ENCODE peak calls at places on chromosomes 11 and 22, in seven cellular contexts. One of them, this sample, is unnamed. For H3K4me1, the result is how much of the 10 kb centered on the place peaks cover.

GRCh38 chr11:126696976-126697375 is 303.6 kb downstream of the KIRREL3 start:
- DNase-seq in vagina: no peak
- DNase-seq in transverse colon: no peak
- DNase-seq in SK-N-SH: no peak
- DNase-seq in Panc1: no peak
- DNase-seq in body of pancreas: no peak
- DNase-seq in pancreas: no peak
- DNase-seq in this sample: no peak

GRCh38 chr22:18024276-18024939 is at the start of gene MICAL3:
- DNase-seq in vagina: no peak
- DNase-seq in transverse colon: peak
- DNase-seq in SK-N-SH: peak
- DNase-seq in Panc1: no peak
- DNase-seq in body of pancreas: peak
- DNase-seq in pancreas: peak
- DNase-seq in this sample: peak

GRCh38 chr22:49255154-49255553 is 572.5 kb downstream of the BRD1 start:
- DNase-seq in vagina: no peak
- DNase-seq in transverse colon: no peak
- DNase-seq in SK-N-SH: no peak
- DNase-seq in Panc1: no peak
- DNase-seq in body of pancreas: no peak
- DNase-seq in pancreas: no peak
- DNase-seq in this sample: no peak

GRCh38 chr11:45264839-45265515 is 21.2 kb downstream of the SYT13 start:
- DNase-seq in vagina: no peak
- DNase-seq in transverse colon: no peak
- DNase-seq in SK-N-SH: no peak
- DNase-seq in Panc1: no peak
- DNase-seq in body of pancreas: no peak
- DNase-seq in pancreas: no peak
- DNase-seq in this sample: no peak

GRCh38 chr22:40509401-40510134 is 127.0 kb downstream of the MRTFA start:
- DNase-seq in vagina: no peak
- DNase-seq in transverse colon: peak
- DNase-seq in SK-N-SH: no peak
- DNase-seq in Panc1: no peak
- DNase-seq in body of pancreas: peak
- DNase-seq in pancreas: peak
- DNase-seq in this sample: peak

GRCh38 chr22:42680648-42681047 is 31.5 kb upstream of the CYB5R3 start:
- DNase-seq in vagina: no peak
- DNase-seq in transverse colon: no peak
- DNase-seq in SK-N-SH: no peak
- DNase-seq in Panc1: no peak
- DNase-seq in body of pancreas: no peak
- DNase-seq in pancreas: no peak
- DNase-seq in this sample: peak

GRCh38 chr11:63666874-63667273 is 4.3 kb downstream of the ATL3 start:
- DNase-seq in vagina: no peak
- DNase-seq in transverse colon: no peak
- DNase-seq in SK-N-SH: no peak
- DNase-seq in Panc1: no peak
- DNase-seq in body of pancreas: no peak
- DNase-seq in pancreas: no peak
- DNase-seq in this sample: no peak

GRCh38 chr22:39478461-39478860 is 21.6 kb downstream of the MGAT3 start:
- DNase-seq in vagina: no peak
- DNase-seq in transverse colon: no peak
- DNase-seq in SK-N-SH: no peak
- DNase-seq in Panc1: no peak
- DNase-seq in body of pancreas: peak
- DNase-seq in pancreas: peak
- DNase-seq in this sample: no peak

GRCh38 chr11:50333861-50334260 is 301.2 kb downstream of the OR4C45 start:
- DNase-seq in vagina: no peak
- DNase-seq in transverse colon: no peak
- DNase-seq in SK-N-SH: no peak
- DNase-seq in Panc1: no peak
- DNase-seq in body of pancreas: no peak
- DNase-seq in pancreas: no peak
- DNase-seq in this sample: no peak

GRCh38 chr11:122656631-122657101 is 1.1 kb downstream of the UBASH3B start:
- DNase-seq in vagina: no peak
- DNase-seq in transverse colon: peak
- DNase-seq in SK-N-SH: no peak
- DNase-seq in Panc1: no peak
- DNase-seq in body of pancreas: peak
- DNase-seq in pancreas: peak
- DNase-seq in this sample: peak

GRCh38 chr11:8776209-8776608 is 93.6 kb downstream of the RPL27A start:
- DNase-seq in vagina: no peak
- DNase-seq in transverse colon: no peak
- DNase-seq in SK-N-SH: no peak
- DNase-seq in Panc1: no peak
- DNase-seq in body of pancreas: peak
- DNase-seq in pancreas: no peak
- DNase-seq in this sample: no peak

GRCh38 chr11:26095340-26095739 is 236.6 kb upstream of the ANO3 start:
- DNase-seq in vagina: no peak
- DNase-seq in transverse colon: no peak
- DNase-seq in SK-N-SH: no peak
- DNase-seq in Panc1: no peak
- DNase-seq in body of pancreas: no peak
- DNase-seq in pancreas: no peak
- DNase-seq in this sample: no peak

GRCh38 chr11:131692961-131693360 is 322.5 kb downstream of the NTM start:
- DNase-seq in vagina: peak
- DNase-seq in transverse colon: no peak
- DNase-seq in SK-N-SH: no peak
- DNase-seq in Panc1: no peak
- DNase-seq in body of pancreas: no peak
- DNase-seq in pancreas: no peak
- DNase-seq in this sample: no peak

GRCh38 chr11:27520226-27520625 is 13.7 kb upstream of the LIN7C start:
- DNase-seq in vagina: no peak
- DNase-seq in transverse colon: no peak
- DNase-seq in SK-N-SH: no peak
- DNase-seq in Panc1: no peak
- DNase-seq in body of pancreas: no peak
- DNase-seq in pancreas: no peak
- DNase-seq in this sample: no peak

GRCh38 chr11:119523801-119524200 is 100.8 kb upstream of the THY1 start:
- DNase-seq in vagina: no peak
- DNase-seq in transverse colon: no peak
- DNase-seq in SK-N-SH: no peak
- DNase-seq in Panc1: no peak
- DNase-seq in body of pancreas: no peak
- DNase-seq in pancreas: no peak
- DNase-seq in this sample: no peak

GRCh38 chr11:106399075-106399500 is 321.6 kb downstream of the AASDHPPT start:
- DNase-seq in vagina: no peak
- DNase-seq in transverse colon: no peak
- DNase-seq in SK-N-SH: peak
- DNase-seq in Panc1: peak
- DNase-seq in body of pancreas: peak
- DNase-seq in pancreas: no peak
- DNase-seq in this sample: no peak

GRCh38 chr11:90874281-90874680 is 651.4 kb upstream of the CHORDC1 start:
- DNase-seq in vagina: no peak
- DNase-seq in transverse colon: no peak
- DNase-seq in SK-N-SH: no peak
- DNase-seq in Panc1: no peak
- DNase-seq in body of pancreas: no peak
- DNase-seq in pancreas: no peak
- DNase-seq in this sample: no peak

GRCh38 chr11:113365895-113366294 is 21.7 kb upstream of the ANKK1 start:
- DNase-seq in vagina: no peak
- DNase-seq in transverse colon: no peak
- DNase-seq in SK-N-SH: no peak
- DNase-seq in Panc1: no peak
- DNase-seq in body of pancreas: no peak
- DNase-seq in pancreas: no peak
- DNase-seq in this sample: no peak

GRCh38 chr11:1060885-1061616 is 13.6 kb upstream of the MUC2 start:
- DNase-seq in vagina: no peak
- DNase-seq in transverse colon: peak
- DNase-seq in SK-N-SH: no peak
- DNase-seq in Panc1: peak
- DNase-seq in body of pancreas: peak
- DNase-seq in pancreas: no peak
- DNase-seq in this sample: peak

GRCh38 chr11:121762820-121763219 is 310.1 kb upstream of the SORL1-AS1 start:
- DNase-seq in vagina: no peak
- DNase-seq in transverse colon: no peak
- DNase-seq in SK-N-SH: peak
- DNase-seq in Panc1: no peak
- DNase-seq in body of pancreas: no peak
- DNase-seq in pancreas: no peak
- DNase-seq in this sample: peak

GRCh38 chr22:49023879-49024774 is 803.5 kb downstream of the BRD1 start:
- DNase-seq in vagina: no peak
- DNase-seq in transverse colon: no peak
- DNase-seq in SK-N-SH: no peak
- DNase-seq in Panc1: no peak
- DNase-seq in body of pancreas: no peak
- DNase-seq in pancreas: no peak
- DNase-seq in this sample: no peak

GRCh38 chr11:6646631-6647281 is 8.9 kb downstream of the DCHS1 start:
- DNase-seq in vagina: no peak
- DNase-seq in transverse colon: no peak
- DNase-seq in SK-N-SH: peak
- DNase-seq in Panc1: no peak
- DNase-seq in body of pancreas: no peak
- DNase-seq in pancreas: no peak
- DNase-seq in this sample: no peak

GRCh38 chr11:93143186-93143585 is 54.6 kb downstream of the SLC36A4 start:
- DNase-seq in vagina: no peak
- DNase-seq in transverse colon: no peak
- DNase-seq in SK-N-SH: no peak
- DNase-seq in Panc1: no peak
- DNase-seq in body of pancreas: no peak
- DNase-seq in pancreas: no peak
- DNase-seq in this sample: no peak

GRCh38 chr11:11843642-11844041 is 1.9 kb downstream of the USP47 start:
- DNase-seq in vagina: no peak
- DNase-seq in transverse colon: no peak
- DNase-seq in SK-N-SH: peak
- DNase-seq in Panc1: no peak
- DNase-seq in body of pancreas: no peak
- DNase-seq in pancreas: no peak
- DNase-seq in this sample: no peak

GRCh38 chr11:12213920-12214319 is 103.5 kb downstream of the MICAL2 start:
- DNase-seq in vagina: no peak
- DNase-seq in transverse colon: no peak
- DNase-seq in SK-N-SH: no peak
- DNase-seq in Panc1: no peak
- DNase-seq in body of pancreas: no peak
- DNase-seq in pancreas: no peak
- DNase-seq in this sample: no peak

GRCh38 chr11:61149624-61150615 is 11.3 kb downstream of the VPS37C start:
- DNase-seq in vagina: no peak
- DNase-seq in transverse colon: peak
- DNase-seq in SK-N-SH: no peak
- DNase-seq in Panc1: no peak
- DNase-seq in body of pancreas: no peak
- DNase-seq in pancreas: peak
- DNase-seq in this sample: no peak
- H3K4me1 ChIP-seq in vagina: half or more
- H3K4me1 ChIP-seq in transverse colon: under half
- H3K4me1 ChIP-seq in SK-N-SH: under half
- H3K4me1 ChIP-seq in Panc1: under half
- H3K4me1 ChIP-seq in body of pancreas: half or more
- H3K4me1 ChIP-seq in pancreas: half or more
- H3K4me1 ChIP-seq in this sample: under half

DNA sequence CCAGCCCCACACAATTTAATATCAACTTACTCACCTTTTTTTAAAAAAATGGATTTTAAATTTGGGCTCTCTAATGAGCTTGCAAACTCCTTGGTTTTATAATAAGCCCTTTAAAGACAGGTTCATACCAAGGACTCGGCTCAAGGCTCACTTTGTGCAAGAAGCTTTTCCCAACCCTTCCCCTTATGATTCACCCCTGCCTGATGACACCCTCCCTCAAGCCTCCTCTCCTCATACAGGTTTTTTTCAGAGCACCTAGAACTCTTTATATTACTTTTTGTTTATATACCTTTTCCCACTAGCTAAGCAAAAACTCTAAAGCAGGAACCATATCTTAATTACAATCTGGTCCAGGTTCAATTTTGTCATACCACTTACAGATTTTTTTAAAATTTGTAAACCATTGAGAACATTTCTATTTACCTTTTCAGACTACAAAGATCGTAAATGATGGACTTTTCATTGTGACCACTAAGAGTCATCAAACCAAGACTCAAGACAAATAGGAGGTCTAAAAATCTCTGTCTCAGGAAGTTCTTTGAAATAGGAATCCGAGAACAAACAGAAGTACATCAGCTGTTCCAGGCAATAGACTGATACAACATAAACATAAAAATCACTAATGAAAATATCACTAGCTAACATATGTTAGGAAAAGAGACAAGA is 13.1 kb upstream of the EXPH5 start:
- DNase-seq in vagina: no peak
- DNase-seq in transverse colon: no peak
- DNase-seq in SK-N-SH: no peak
- DNase-seq in Panc1: no peak
- DNase-seq in body of pancreas: no peak
- DNase-seq in pancreas: no peak
- DNase-seq in this sample: no peak
- H3K27ac ChIP-seq in vagina: no peak
- H3K27ac ChIP-seq in transverse colon: no peak
- H3K27ac ChIP-seq in SK-N-SH: no peak
- H3K27ac ChIP-seq in Panc1: no peak
- H3K27ac ChIP-seq in body of pancreas: no peak
- H3K27ac ChIP-seq in pancreas: no peak
- H3K27ac ChIP-seq in this sample: no peak

GRCh38 chr22:32831571-32831970 is 30.1 kb downstream of the TIMP3 start:
- DNase-seq in vagina: no peak
- DNase-seq in transverse colon: no peak
- DNase-seq in SK-N-SH: no peak
- DNase-seq in Panc1: no peak
- DNase-seq in body of pancreas: no peak
- DNase-seq in pancreas: no peak
- DNase-seq in this sample: no peak
- H3K4me1 ChIP-seq in vagina: half or more
- H3K4me1 ChIP-seq in transverse colon: under half
- H3K4me1 ChIP-seq in SK-N-SH: under half
- H3K4me1 ChIP-seq in Panc1: under half
- H3K4me1 ChIP-seq in body of pancreas: under half
- H3K4me1 ChIP-seq in pancreas: under half
- H3K4me1 ChIP-seq in this sample: under half

DNA sequence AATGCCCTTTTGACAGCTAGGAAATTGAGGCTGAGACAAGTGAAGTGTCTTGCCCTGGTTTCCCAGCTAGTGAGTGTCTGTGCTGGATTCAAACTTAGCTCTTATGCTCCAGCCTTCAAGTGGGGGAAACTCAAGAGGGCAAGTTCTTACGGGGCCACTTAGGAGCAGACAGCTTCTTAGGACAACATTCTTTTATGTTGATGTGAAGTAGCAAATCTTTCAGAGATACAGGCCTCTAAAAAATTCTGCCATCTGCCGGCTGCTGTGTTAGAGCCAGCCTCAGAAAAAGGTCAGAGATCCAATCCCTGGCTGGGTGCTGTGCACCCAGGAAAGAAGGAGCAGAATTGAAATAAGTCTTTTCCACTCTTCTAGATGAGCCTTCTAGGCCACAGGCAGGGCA is 26.6 kb downstream of the TIMP3 start:
- DNase-seq in vagina: no peak
- DNase-seq in transverse colon: no peak
- DNase-seq in SK-N-SH: no peak
- DNase-seq in Panc1: no peak
- DNase-seq in body of pancreas: no peak
- DNase-seq in pancreas: no peak
- DNase-seq in this sample: peak
- H3K27ac ChIP-seq in vagina: peak
- H3K27ac ChIP-seq in transverse colon: peak
- H3K27ac ChIP-seq in SK-N-SH: no peak
- H3K27ac ChIP-seq in Panc1: no peak
- H3K27ac ChIP-seq in body of pancreas: no peak
- H3K27ac ChIP-seq in pancreas: no peak
- H3K27ac ChIP-seq in this sample: peak

This sample was measured in cardiac muscle cell.